ENCODE peak calls at places on chromosomes 3 and 15, in seven cellular contexts. B is AG04450, Q is right lobe of liver, A is A673, D is hepatocyte, T is IMR-90, E is right cardiac atrium. M is an unnamed sample.

GRCh38 chr3:14213066-14213774 is 34.6 kb downstream of the LSM3 start:
- DNase-seq in B (no peak), Q (no peak), A (no peak), D (no peak), T (no peak), E (no peak), M (no peak)

GRCh38 chr3:197912770-197913476 is 37.1 kb upstream of the RPL35A start:
- DNase-seq in B (no peak), Q (no peak), A (no peak), D (no peak), T (no peak), E (peak; percentile 67), M (no peak)

GRCh38 chr3:140050977-140051957 is 116.3 kb downstream of the CLSTN2 start:
- DNase-seq in B (no peak), Q (peak; percentile 22), A (peak; percentile 48), D (no peak), T (no peak), E (peak; percentile 42), M (no peak)

GRCh38 chr3:125403789-125404188 is 28.7 kb upstream of the ZNF148 start:
- DNase-seq in B (peak; percentile 4), Q (no peak), A (no peak), D (no peak), T (peak; percentile 52), E (no peak), M (no peak)

GRCh38 chr15:93829115-93829849 is 402.1 kb upstream of the MCTP2 start:
- DNase-seq in B (peak; percentile 10), Q (no peak), A (peak; percentile 93), D (peak; percentile 83), T (no peak), E (no peak), M (no peak)

GRCh38 chr3:134609821-134610454 is 40.9 kb downstream of the KY start:
- DNase-seq in B (no peak), Q (no peak), A (no peak), D (no peak), T (no peak), E (no peak), M (no peak)

GRCh38 chr3:13379191-13379830 is 40.8 kb downstream of the NUP210 start:
- DNase-seq in B (peak; percentile 55), Q (no peak), A (no peak), D (peak; percentile 60), T (peak; percentile 84), E (no peak), M (no peak)

GRCh38 chr3:177523991-177524438 is 326.7 kb upstream of the TBL1XR1 start:
- DNase-seq in B (no peak), Q (no peak), A (no peak), D (peak; percentile 59), T (peak; percentile 74), E (no peak), M (no peak)

GRCh38 chr3:197175503-197175902 is 122.9 kb downstream of the DLG1 start:
- DNase-seq in B (no peak), Q (no peak), A (no peak), D (no peak), T (no peak), E (no peak), M (no peak)

GRCh38 chr15:74445816-74446763 is 12.3 kb upstream of the SEMA7A start:
- DNase-seq in B (no peak), Q (no peak), A (no peak), D (no peak), T (no peak), E (no peak), M (no peak)
- H3K27ac ChIP-seq in B (no peak overlapping the region), Q (peak overlapping the region; percentile 17), A (no peak overlapping the region), D (peak overlapping the region; percentile 58), T (no peak overlapping the region), E (no peak overlapping the region), M (no peak overlapping the region)

DNA sequence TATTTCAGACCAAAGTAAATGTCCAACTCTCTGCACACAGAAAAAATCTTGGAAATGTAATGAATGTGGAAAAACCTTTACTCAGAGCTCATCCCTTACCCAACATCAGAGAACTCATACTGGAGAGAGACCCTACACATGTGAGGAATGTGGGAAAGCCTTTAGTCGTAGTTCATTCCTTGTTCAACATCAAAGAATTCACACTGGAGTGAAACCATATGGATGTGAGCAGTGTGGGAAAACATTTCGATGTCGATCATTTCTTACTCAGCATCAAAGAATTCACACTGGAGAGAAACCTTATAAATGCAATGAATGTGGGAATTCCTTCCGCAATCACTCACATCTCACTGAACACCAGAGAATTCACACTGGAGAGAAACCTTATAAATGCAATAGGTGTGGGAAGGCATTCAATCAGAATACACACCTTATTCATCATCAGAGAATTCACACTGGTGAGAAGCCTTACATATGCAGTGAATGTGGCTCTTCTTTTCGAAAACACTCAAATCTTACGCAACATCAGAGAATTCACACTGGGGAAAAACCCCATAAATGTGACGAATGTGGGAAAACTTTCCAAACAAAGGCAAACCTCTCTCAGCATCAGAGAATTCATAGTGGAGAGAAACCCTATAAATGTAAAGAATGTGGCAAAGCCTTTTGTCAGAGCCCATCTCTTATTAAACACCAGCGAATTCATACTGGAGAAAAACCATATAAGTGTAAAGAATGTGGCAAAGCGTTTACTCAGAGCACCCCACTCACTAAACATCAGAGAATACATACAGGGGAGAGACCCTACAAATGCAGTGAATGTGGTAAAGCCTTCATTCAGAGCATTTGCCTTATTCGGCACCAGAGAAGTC is 8.0 kb upstream of the ZNF501 start:
- DNase-seq in B (no peak), Q (no peak), A (no peak), D (no peak), T (peak; percentile 6), E (no peak), M (no peak)
- H3K9me3 ChIP-seq in B (peaks cover 60% of the 10 kb centered on the region), Q (peaks cover 36% of the 10 kb centered on the region), A (peaks cover 30% of the 10 kb centered on the region), D (peaks cover 47% of the 10 kb centered on the region), T (peaks cover 79% of the 10 kb centered on the region), E (peaks cover 26% of the 10 kb centered on the region), M (peaks cover 86% of the 10 kb centered on the region)

DNA sequence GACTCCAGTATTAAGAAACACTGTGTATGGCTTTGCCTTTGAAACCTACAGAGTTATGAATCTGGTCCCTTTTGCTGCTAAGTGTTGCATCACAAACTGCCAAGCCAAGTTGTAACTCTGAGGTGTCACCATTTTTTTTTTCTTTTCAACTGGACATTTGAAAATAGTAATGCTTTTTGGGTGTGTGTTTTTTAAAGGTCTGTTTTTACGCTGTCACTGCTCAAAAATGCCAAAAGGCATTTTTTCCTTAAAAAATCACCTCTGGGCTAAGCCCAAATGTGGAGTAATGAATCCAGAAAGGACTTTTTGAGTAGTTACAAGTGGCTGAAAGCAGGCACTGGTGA is 9.5 kb downstream of the SMAD3 start:
- DNase-seq in B (no peak), Q (no peak), A (no peak), D (no peak), T (peak; percentile 24), E (no peak), M (no peak)
- H3K27ac ChIP-seq in B (peak overlapping the region; percentile 43), Q (peak overlapping the region; percentile 9), A (no peak overlapping the region), D (peak overlapping the region; percentile 45), T (peak overlapping the region; percentile 74), E (no peak overlapping the region), M (peak overlapping the region; percentile 68)

DNA sequence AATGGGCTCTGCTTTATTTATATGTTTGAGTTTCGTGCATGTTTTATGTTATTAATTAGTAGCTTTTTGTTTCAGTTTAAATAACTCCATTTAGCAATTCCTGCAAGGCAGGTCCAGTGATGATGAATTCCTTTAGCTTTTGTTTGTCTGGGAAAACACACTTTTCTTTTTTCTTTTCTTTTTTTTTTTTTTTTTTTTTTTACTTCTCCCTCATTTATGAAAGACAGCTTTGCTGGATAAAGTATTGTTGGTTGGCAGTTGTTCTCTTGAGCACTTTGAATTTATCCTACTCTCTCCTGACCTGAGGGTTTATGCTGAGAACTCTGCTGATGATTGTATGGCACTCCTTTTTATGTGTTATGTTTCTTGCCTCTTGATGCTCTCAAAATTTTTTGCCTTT is 35.7 kb downstream of the TMEM39A start:
- DNase-seq in B (no peak), Q (no peak), A (no peak), D (no peak), T (no peak), E (no peak), M (no peak)
- H3K9me3 ChIP-seq in B (peaks cover 9% of the 10 kb centered on the region), Q (peaks cover 5% of the 10 kb centered on the region), A (peaks cover 63% of the 10 kb centered on the region), D (peaks cover 51% of the 10 kb centered on the region), T (peaks cover 26% of the 10 kb centered on the region), E (no peaks in the 10 kb centered on the region), M (no peaks in the 10 kb centered on the region)

M was measured in esophagus squamous epithelium.